ENCODE peak calls at places on chromosomes 1 and 21, in eight cellular contexts. U is COR-L47; Y is posterior cingulate gyrus; T is fibroblast of lung; G is GM13977; P is glutamatergic neuron; E is stimulated activated CD8-positive, alpha-beta memory T cell treated with anti-CD3 and anti-CD28 coated beads, Interleukin-15, amount 100 ng/mL, for 4 hours; L is cardiac septum. X is an unnamed sample.

GRCh38 chr1:47192458-47193384 is 2.9 kb upstream of the PDZK1IP1 start:
- DNase-seq in T (peak; percentile 40), P (peak; percentile 87), E (peak; percentile 30), Y (peak; percentile 71), G (peak; percentile 73), U (peak; percentile 20), L (peak; percentile 86), X (peak; percentile 36)

GRCh38 chr1:155063550-155064108 is at the start of gene EFNA4:
- DNase-seq in P (peak; percentile 77), U (peak; percentile 44), L (peak; percentile 94), E (peak; percentile 55), G (peak; percentile 95), Y (peak; percentile 67), T (peak; percentile 83), X (no peak)

GRCh38 chr1:98323396-98323795 is 338.1 kb upstream of the SNX7 start:
- DNase-seq in L (no peak), T (peak; percentile 91), Y (no peak), P (no peak), U (no peak), E (no peak), G (no peak), X (peak; percentile 75)

GRCh38 chr1:67535474-67535873 is 105.3 kb upstream of the SERBP1 start:
- DNase-seq in Y (peak; percentile 70), T (peak; percentile 82), U (peak; percentile 27), E (no peak), G (peak; percentile 48), L (peak; percentile 84), P (peak; percentile 84), X (peak; percentile 82)

GRCh38 chr1:175522880-175523279 is 220.5 kb downstream of the TNR start:
- DNase-seq in G (no peak), E (no peak), P (no peak), U (no peak), T (no peak), Y (no peak), L (no peak), X (no peak)

GRCh38 chr1:46183119-46183842 is 7.0 kb upstream of the P3R3URF start:
- DNase-seq in G (no peak), E (no peak), Y (no peak), P (no peak), U (peak; percentile 53), L (peak; percentile 85), T (peak; percentile 92), X (peak; percentile 70)

GRCh38 chr1:66933887-66934700 is 9.3 kb downstream of the MIER1 start:
- DNase-seq in G (no peak), L (no peak), E (no peak), P (no peak), T (no peak), Y (no peak), U (no peak), X (no peak)

GRCh38 chr21:34874689-34875513 is 174.2 kb downstream of the RUNX1 start:
- DNase-seq in G (no peak), Y (no peak), T (no peak), U (no peak), E (no peak), L (no peak), P (no peak), X (no peak)

GRCh38 chr1:61604684-61605083 is 120.3 kb downstream of the TM2D1 start:
- DNase-seq in L (no peak), G (no peak), E (no peak), Y (no peak), T (no peak), P (no peak), U (no peak), X (no peak)

GRCh38 chr1:62398377-62398776 is 38.5 kb upstream of the USP1 start:
- DNase-seq in Y (no peak), T (peak; percentile 90), L (no peak), G (no peak), P (no peak), U (no peak), E (no peak), X (no peak)

GRCh38 chr1:10472220-10473144 is at the start of gene DFFA:
- DNase-seq in E (peak; percentile 81), P (peak; percentile 93), U (peak; percentile 95), G (peak; percentile 93), T (peak; percentile 95), L (peak; percentile 96), Y (peak; percentile 96), X (peak; percentile 88)

GRCh38 chr1:59046730-59047157 is 250.2 kb upstream of the FGGY start:
- DNase-seq in U (no peak), Y (no peak), L (no peak), G (peak; percentile 75), E (peak; percentile 4), P (no peak), T (no peak), X (no peak)

GRCh38 chr1:184972281-184973055 is 1.8 kb downstream of the NIBAN1 start:
- DNase-seq in Y (no peak), T (peak; percentile 64), L (no peak), P (no peak), E (no peak), G (no peak), U (no peak), X (no peak)

GRCh38 chr1:2274231-2274967 is 46.3 kb downstream of the SKI start:
- DNase-seq in L (no peak), E (no peak), G (no peak), P (no peak), Y (no peak), U (no peak), T (no peak), X (no peak)

GRCh38 chr1:21620461-21620860 is 48.7 kb downstream of the RAP1GAP start:
- DNase-seq in U (peak; percentile 26), L (no peak), P (no peak), G (no peak), T (no peak), Y (peak; percentile 50), E (no peak), X (no peak)

GRCh38 chr21:36783612-36784383 is 84.9 kb downstream of the SIM2 start:
- DNase-seq in Y (no peak), T (peak; percentile 93), G (no peak), P (no peak), L (no peak), U (no peak), E (no peak), X (no peak)

GRCh38 chr1:18575620-18576019 is 55.0 kb upstream of the PAX7 start:
- DNase-seq in L (no peak), G (peak; percentile 65), U (no peak), P (peak; percentile 88), T (peak; percentile 10), Y (peak; percentile 70), E (no peak), X (no peak)

GRCh38 chr1:31744165-31744888 is 19.8 kb downstream of the ADGRB2 start:
- DNase-seq in G (peak; percentile 74), U (no peak), E (no peak), L (no peak), P (no peak), Y (no peak), T (no peak), X (no peak)

GRCh38 chr1:28199328-28200233 is 23.1 kb upstream of the PTAFR start:
- DNase-seq in Y (no peak), P (no peak), U (no peak), L (no peak), T (no peak), E (no peak), G (peak; percentile 87), X (no peak)

GRCh38 chr1:184627012-184627351 is 127.7 kb downstream of the EDEM3 start:
- DNase-seq in T (no peak), P (no peak), Y (no peak), G (no peak), U (no peak), L (no peak), E (no peak), X (no peak)

GRCh38 chr21:45248301-45248892 is 39.3 kb downstream of the POFUT2 start:
- DNase-seq in Y (no peak), U (no peak), P (no peak), T (no peak), E (no peak), L (no peak), G (no peak), X (no peak)

GRCh38 chr1:147539122-147539575 is 2.2 kb upstream of the BCL9 start:
- DNase-seq in E (no peak), P (no peak), U (no peak), G (no peak), T (peak; percentile 98), L (no peak), Y (no peak), X (peak; percentile 92)

GRCh38 chr1:225573216-225573615 is 79.7 kb downstream of the ENAH start:
- DNase-seq in P (no peak), Y (no peak), T (peak; percentile 57), G (no peak), U (no peak), L (no peak), E (no peak), X (no peak)

GRCh38 chr21:33434770-33435360 is 31.7 kb downstream of the IFNGR2 start:
- DNase-seq in Y (no peak), E (no peak), U (no peak), G (peak; percentile 84), P (no peak), L (no peak), T (peak; percentile 92), X (peak; percentile 85)

GRCh38 chr1:23167353-23168078 is 1.1 kb downstream of the LUZP1 start:
- DNase-seq in L (no peak), E (no peak), P (peak; percentile 70), T (peak; percentile 71), G (peak; percentile 66), U (no peak), Y (peak; percentile 40), X (no peak)

GRCh38 chr1:155078496-155079209 is at the start of gene EFNA3:
- DNase-seq in U (peak; percentile 77), Y (peak; percentile 85), E (no peak), P (peak; percentile 72), G (peak; percentile 92), T (peak; percentile 50), L (no peak), X (no peak)

GRCh38 chr1:26833432-26834405 is 7.2 kb downstream of the ZDHHC18 start:
- DNase-seq in E (peak; percentile 71), U (no peak), L (peak; percentile 93), T (no peak), G (peak; percentile 91), P (no peak), Y (no peak), X (no peak)

GRCh38 chr1:1293258-1293617 is 13.0 kb downstream of the SCNN1D start:
- DNase-seq in P (no peak), Y (no peak), T (no peak), G (peak; percentile 50), E (no peak), L (no peak), U (no peak), X (no peak)

GRCh38 chr1:200359610-200360163 is 50.1 kb downstream of the ZNF281 start:
- DNase-seq in Y (no peak), E (no peak), G (no peak), P (no peak), T (peak; percentile 78), L (no peak), U (no peak), X (no peak)

GRCh38 chr1:232655041-232655745 is 25.3 kb upstream of the SIPA1L2 start:
- DNase-seq in T (peak; percentile 34), U (no peak), Y (no peak), G (no peak), E (no peak), L (no peak), P (no peak), X (no peak)

GRCh38 chr1:84435159-84435558 is 36.9 kb downstream of the DNASE2B start:
- DNase-seq in Y (no peak), G (no peak), U (no peak), P (no peak), T (no peak), E (no peak), L (no peak), X (no peak)